ENCODE peak calls at places on chromosomes 7 and 10, in four cellular contexts. H is coronary artery, K is left cardiac atrium, L is NCI-H774. D is an unnamed sample.

GRCh38 chr7:44965937-44966730 is 12.7 kb downstream of the MYO1G start:
- DNase-seq in H (peak), K (peak), L (no peak), D (no peak)

GRCh38 chr7:118082506-118082905 is 101.5 kb upstream of the LSM8 start:
- DNase-seq in H (no peak), K (no peak), L (no peak), D (no peak)

GRCh38 chr10:114206902-114207301 is 27.7 kb downstream of the TDRD1 start:
- DNase-seq in H (no peak), K (no peak), L (no peak), D (no peak)

GRCh38 chr10:12419279-12419847 is 70.0 kb downstream of the CAMK1D start:
- DNase-seq in H (peak), K (peak), L (no peak), D (peak)

GRCh38 chr10:100826983-100827818 is 81.8 kb downstream of the PAX2 start:
- DNase-seq in H (no peak), K (no peak), L (no peak), D (no peak)

GRCh38 chr10:103157246-103157645 is 35.8 kb downstream of the NT5C2 start:
- DNase-seq in H (no peak), K (no peak), L (no peak), D (no peak)

GRCh38 chr10:62638062-62638477 is 166.4 kb upstream of the ADO start:
- DNase-seq in H (no peak), K (peak), L (no peak), D (no peak)

GRCh38 chr7:130021105-130021834 is 29.9 kb downstream of the ZC3HC1 start:
- DNase-seq in H (no peak), K (no peak), L (no peak), D (no peak)

GRCh38 chr7:17849504-17849903 is 90.8 kb downstream of the SNX13 start:
- DNase-seq in H (no peak), K (no peak), L (no peak), D (peak)

GRCh38 chr10:17227367-17228080 is 517 bp upstream of the VIM start:
- DNase-seq in H (no peak), K (no peak), L (no peak), D (peak)

GRCh38 chr7:109879429-109879828 is 1211.5 kb upstream of the LRRN3 start:
- DNase-seq in H (no peak), K (no peak), L (peak), D (no peak)

GRCh38 chr7:116805100-116805544 is 57.3 kb upstream of the CAPZA2 start:
- DNase-seq in H (no peak), K (no peak), L (no peak), D (no peak)

GRCh38 chr7:235576-236395 is 43.4 kb downstream of the FAM20C start:
- DNase-seq in H (no peak), K (peak), L (no peak), D (no peak)

GRCh38 chr10:1399431-1400120 is 337.7 kb downstream of the ADARB2 start:
- DNase-seq in H (peak), K (no peak), L (no peak), D (no peak)

GRCh38 chr7:92705831-92706230 is 115.6 kb upstream of the FAM133B start:
- DNase-seq in H (no peak), K (no peak), L (no peak), D (peak)

GRCh38 chr10:14240253-14241189 is 90.2 kb downstream of the FRMD4A start:
- DNase-seq in H (no peak), K (no peak), L (peak), D (no peak)

D was measured in RCC 7860.